ENCODE peak calls at places on chromosomes 13 and 19, in four cellular contexts. One of them, this sample, is unnamed.

GRCh38 chr13:40401911-40402776 is 264.3 kb downstream of the FOXO1 start:
- DNase-seq in mammary epithelial cell: peak
- DNase-seq in GM04503: peak
- DNase-seq in adipocyte: peak
- DNase-seq in this sample: peak

GRCh38 chr19:19643158-19644053 is at the start of gene GMIP:
- DNase-seq in mammary epithelial cell: peak
- DNase-seq in GM04503: no peak
- DNase-seq in adipocyte: peak
- DNase-seq in this sample: peak

GRCh38 chr19:33394006-33394722 is 20.7 kb downstream of the CEBPG start:
- DNase-seq in mammary epithelial cell: peak
- DNase-seq in GM04503: peak
- DNase-seq in adipocyte: peak
- DNase-seq in this sample: peak

GRCh38 chr19:13974073-13974472 is 21.8 kb downstream of the DCAF15 start:
- DNase-seq in mammary epithelial cell: peak
- DNase-seq in GM04503: no peak
- DNase-seq in adipocyte: no peak
- DNase-seq in this sample: no peak

GRCh38 chr13:27943951-27944350 is 24.2 kb downstream of the PDX1 start:
- DNase-seq in mammary epithelial cell: no peak
- DNase-seq in GM04503: no peak
- DNase-seq in adipocyte: no peak
- DNase-seq in this sample: no peak

GRCh38 chr13:97003071-97003470 is 8.8 kb upstream of the OXGR1 start:
- DNase-seq in mammary epithelial cell: peak
- DNase-seq in GM04503: no peak
- DNase-seq in adipocyte: no peak
- DNase-seq in this sample: no peak

GRCh38 chr19:9940778-9941177 is 4.5 kb upstream of the OLFM2 start:
- DNase-seq in mammary epithelial cell: no peak
- DNase-seq in GM04503: no peak
- DNase-seq in adipocyte: no peak
- DNase-seq in this sample: no peak

GRCh38 chr19:19661675-19662251 is 1.7 kb downstream of the ATP13A1 start:
- DNase-seq in mammary epithelial cell: no peak
- DNase-seq in GM04503: no peak
- DNase-seq in adipocyte: no peak
- DNase-seq in this sample: peak

GRCh38 chr19:20107301-20107700 is 29.5 kb downstream of the ZNF90 start:
- DNase-seq in mammary epithelial cell: no peak
- DNase-seq in GM04503: no peak
- DNase-seq in adipocyte: no peak
- DNase-seq in this sample: no peak

GRCh38 chr13:30241537-30241936 is 65.8 kb downstream of the KATNAL1 start:
- DNase-seq in mammary epithelial cell: no peak
- DNase-seq in GM04503: no peak
- DNase-seq in adipocyte: no peak
- DNase-seq in this sample: no peak

GRCh38 chr13:27006519-27007161 is 165.0 kb downstream of the USP12 start:
- DNase-seq in mammary epithelial cell: peak
- DNase-seq in GM04503: no peak
- DNase-seq in adipocyte: peak
- DNase-seq in this sample: peak

GRCh38 chr19:495440-496332 is 600 bp upstream of the MADCAM1 start:
- DNase-seq in mammary epithelial cell: no peak
- DNase-seq in GM04503: no peak
- DNase-seq in adipocyte: peak
- DNase-seq in this sample: peak

GRCh38 chr19:920051-920857 is 3.1 kb downstream of the KISS1R start:
- DNase-seq in mammary epithelial cell: peak
- DNase-seq in GM04503: no peak
- DNase-seq in adipocyte: peak
- DNase-seq in this sample: no peak

GRCh38 chr13:57632276-57633140 is 964 bp downstream of the PCDH17 start:
- DNase-seq in mammary epithelial cell: no peak
- DNase-seq in GM04503: no peak
- DNase-seq in adipocyte: peak
- DNase-seq in this sample: peak

GRCh38 chr19:49749055-49749716 is 13.9 kb downstream of the TSKS start:
- DNase-seq in mammary epithelial cell: no peak
- DNase-seq in GM04503: no peak
- DNase-seq in adipocyte: peak
- DNase-seq in this sample: peak

GRCh38 chr19:34734601-34735103 is 609 bp downstream of the ZNF181 start:
- DNase-seq in mammary epithelial cell: no peak
- DNase-seq in GM04503: no peak
- DNase-seq in adipocyte: no peak
- DNase-seq in this sample: no peak

GRCh38 chr19:7355151-7355845 is 6.6 kb downstream of the ARHGEF18 start:
- DNase-seq in mammary epithelial cell: no peak
- DNase-seq in GM04503: no peak
- DNase-seq in adipocyte: no peak
- DNase-seq in this sample: peak

GRCh38 chr19:5953680-5954213 is 24.2 kb downstream of the RANBP3 start:
- DNase-seq in mammary epithelial cell: peak
- DNase-seq in GM04503: no peak
- DNase-seq in adipocyte: no peak
- DNase-seq in this sample: peak

GRCh38 chr13:98509271-98510155 is 67.4 kb downstream of the STK24 start:
- DNase-seq in mammary epithelial cell: peak
- DNase-seq in GM04503: peak
- DNase-seq in adipocyte: peak
- DNase-seq in this sample: peak

GRCh38 chr13:93304868-93305613 is 78.4 kb downstream of the GPC6 start:
- DNase-seq in mammary epithelial cell: no peak
- DNase-seq in GM04503: no peak
- DNase-seq in adipocyte: no peak
- DNase-seq in this sample: no peak

GRCh38 chr13:49527123-49527522 is 31.4 kb downstream of the PHF11 start:
- DNase-seq in mammary epithelial cell: no peak
- DNase-seq in GM04503: no peak
- DNase-seq in adipocyte: no peak
- DNase-seq in this sample: no peak